ENCODE peak calls at places on chromosomes 12 and 14, in nine cellular contexts. One of them, this sample, is unnamed.

GRCh38 chr12:27015730-27016076 is 1.5 kb upstream of the TM7SF3 start:
- DNase-seq in NCI-H187 treated with DMSO at 0.1 percent for 48 hours: peak; percentile 16
- DNase-seq in substantia nigra: no peak
- DNase-seq in MV-4-11: peak; percentile 52
- DNase-seq in NCI-H2081: no peak
- DNase-seq in AML-193: peak; percentile 72
- DNase-seq in uterus: no peak
- DNase-seq in lung: no peak
- DNase-seq in colonic mucosa: no peak
- DNase-seq in this sample: no peak

GRCh38 chr12:6201775-6202292 is 1.6 kb downstream of the CD9 start:
- DNase-seq in NCI-H187 treated with DMSO at 0.1 percent for 48 hours: no peak
- DNase-seq in substantia nigra: no peak
- DNase-seq in MV-4-11: peak; percentile 19
- DNase-seq in NCI-H2081: no peak
- DNase-seq in AML-193: no peak
- DNase-seq in uterus: no peak
- DNase-seq in lung: no peak
- DNase-seq in colonic mucosa: peak; percentile 51
- DNase-seq in this sample: no peak

GRCh38 chr14:89137514-89138163 is 279.4 kb downstream of the FOXN3 start:
- DNase-seq in NCI-H187 treated with DMSO at 0.1 percent for 48 hours: no peak
- DNase-seq in substantia nigra: peak; percentile 30
- DNase-seq in MV-4-11: peak; percentile 90
- DNase-seq in NCI-H2081: no peak
- DNase-seq in AML-193: peak; percentile 73
- DNase-seq in uterus: peak; percentile 18
- DNase-seq in lung: peak; percentile 88
- DNase-seq in colonic mucosa: peak; percentile 31
- DNase-seq in this sample: no peak

GRCh38 chr12:122406701-122407154 is 15.7 kb downstream of the CLIP1 start:
- DNase-seq in NCI-H187 treated with DMSO at 0.1 percent for 48 hours: no peak
- DNase-seq in substantia nigra: no peak
- DNase-seq in MV-4-11: no peak
- DNase-seq in NCI-H2081: no peak
- DNase-seq in AML-193: no peak
- DNase-seq in uterus: no peak
- DNase-seq in lung: no peak
- DNase-seq in colonic mucosa: no peak
- DNase-seq in this sample: no peak

GRCh38 chr12:76085159-76085868 is 829 bp upstream of the NAP1L1 start:
- DNase-seq in NCI-H187 treated with DMSO at 0.1 percent for 48 hours: no peak
- DNase-seq in substantia nigra: no peak
- DNase-seq in MV-4-11: peak; percentile 71
- DNase-seq in NCI-H2081: no peak
- DNase-seq in AML-193: no peak
- DNase-seq in uterus: no peak
- DNase-seq in lung: no peak
- DNase-seq in colonic mucosa: peak; percentile 26
- DNase-seq in this sample: no peak

GRCh38 chr12:112172556-112173324 is 47.4 kb downstream of the TRAFD1 start:
- DNase-seq in NCI-H187 treated with DMSO at 0.1 percent for 48 hours: peak; percentile 29
- DNase-seq in substantia nigra: no peak
- DNase-seq in MV-4-11: no peak
- DNase-seq in NCI-H2081: no peak
- DNase-seq in AML-193: no peak
- DNase-seq in uterus: no peak
- DNase-seq in lung: no peak
- DNase-seq in colonic mucosa: no peak
- DNase-seq in this sample: no peak

GRCh38 chr12:93990832-93991748 is 157.3 kb upstream of the PLXNC1 start:
- DNase-seq in NCI-H187 treated with DMSO at 0.1 percent for 48 hours: no peak
- DNase-seq in substantia nigra: peak; percentile 62
- DNase-seq in MV-4-11: no peak
- DNase-seq in NCI-H2081: no peak
- DNase-seq in AML-193: no peak
- DNase-seq in uterus: no peak
- DNase-seq in lung: no peak
- DNase-seq in colonic mucosa: peak; percentile 23
- DNase-seq in this sample: no peak

GRCh38 chr14:64266206-64266605 is 28.0 kb downstream of the ESR2 start:
- DNase-seq in NCI-H187 treated with DMSO at 0.1 percent for 48 hours: no peak
- DNase-seq in substantia nigra: no peak
- DNase-seq in MV-4-11: peak; percentile 34
- DNase-seq in NCI-H2081: no peak
- DNase-seq in AML-193: no peak
- DNase-seq in uterus: no peak
- DNase-seq in lung: no peak
- DNase-seq in colonic mucosa: no peak
- DNase-seq in this sample: no peak

GRCh38 chr12:29794869-29795268 is 11.1 kb upstream of the TMTC1 start:
- DNase-seq in NCI-H187 treated with DMSO at 0.1 percent for 48 hours: no peak
- DNase-seq in substantia nigra: no peak
- DNase-seq in MV-4-11: no peak
- DNase-seq in NCI-H2081: no peak
- DNase-seq in AML-193: no peak
- DNase-seq in uterus: no peak
- DNase-seq in lung: no peak
- DNase-seq in colonic mucosa: no peak
- DNase-seq in this sample: no peak

GRCh38 chr14:51293926-51294290 is 53.9 kb downstream of the TMX1 start:
- DNase-seq in NCI-H187 treated with DMSO at 0.1 percent for 48 hours: no peak
- DNase-seq in substantia nigra: no peak
- DNase-seq in MV-4-11: no peak
- DNase-seq in NCI-H2081: no peak
- DNase-seq in AML-193: no peak
- DNase-seq in uterus: no peak
- DNase-seq in lung: no peak
- DNase-seq in colonic mucosa: no peak
- DNase-seq in this sample: no peak

GRCh38 chr14:74555476-74556050 is 56.5 kb downstream of the LTBP2 start:
- DNase-seq in NCI-H187 treated with DMSO at 0.1 percent for 48 hours: no peak
- DNase-seq in substantia nigra: no peak
- DNase-seq in MV-4-11: no peak
- DNase-seq in NCI-H2081: no peak
- DNase-seq in AML-193: no peak
- DNase-seq in uterus: no peak
- DNase-seq in lung: no peak
- DNase-seq in colonic mucosa: no peak
- DNase-seq in this sample: no peak

GRCh38 chr14:98370352-98370751 is 901.6 kb downstream of the BCL11B start:
- DNase-seq in NCI-H187 treated with DMSO at 0.1 percent for 48 hours: no peak
- DNase-seq in substantia nigra: no peak
- DNase-seq in MV-4-11: no peak
- DNase-seq in NCI-H2081: no peak
- DNase-seq in AML-193: no peak
- DNase-seq in uterus: no peak
- DNase-seq in lung: no peak
- DNase-seq in colonic mucosa: no peak
- DNase-seq in this sample: no peak

GRCh38 chr12:81245918-81246611 is 168.2 kb downstream of the ACSS3 start:
- DNase-seq in NCI-H187 treated with DMSO at 0.1 percent for 48 hours: no peak
- DNase-seq in substantia nigra: no peak
- DNase-seq in MV-4-11: no peak
- DNase-seq in NCI-H2081: peak; percentile 48
- DNase-seq in AML-193: no peak
- DNase-seq in uterus: peak; percentile 23
- DNase-seq in lung: no peak
- DNase-seq in colonic mucosa: no peak
- DNase-seq in this sample: no peak

GRCh38 chr12:105418232-105418631 is 87.7 kb downstream of the C12orf75 start:
- DNase-seq in NCI-H187 treated with DMSO at 0.1 percent for 48 hours: no peak
- DNase-seq in substantia nigra: no peak
- DNase-seq in MV-4-11: no peak
- DNase-seq in NCI-H2081: no peak
- DNase-seq in AML-193: no peak
- DNase-seq in uterus: no peak
- DNase-seq in lung: no peak
- DNase-seq in colonic mucosa: no peak
- DNase-seq in this sample: no peak

GRCh38 chr14:98138666-98139065 is 1133.3 kb downstream of the BCL11B start:
- DNase-seq in NCI-H187 treated with DMSO at 0.1 percent for 48 hours: no peak
- DNase-seq in substantia nigra: no peak
- DNase-seq in MV-4-11: no peak
- DNase-seq in NCI-H2081: no peak
- DNase-seq in AML-193: peak; percentile 1
- DNase-seq in uterus: no peak
- DNase-seq in lung: peak; percentile 32
- DNase-seq in colonic mucosa: peak; percentile 50
- DNase-seq in this sample: no peak

GRCh38 chr12:30925607-30926242 is 823 bp upstream of the TSPAN11 start:
- DNase-seq in NCI-H187 treated with DMSO at 0.1 percent for 48 hours: no peak
- DNase-seq in substantia nigra: no peak
- DNase-seq in MV-4-11: no peak
- DNase-seq in NCI-H2081: no peak
- DNase-seq in AML-193: no peak
- DNase-seq in uterus: no peak
- DNase-seq in lung: no peak
- DNase-seq in colonic mucosa: no peak
- DNase-seq in this sample: no peak

GRCh38 chr12:98388126-98388525 is 127.3 kb upstream of the TMPO start:
- DNase-seq in NCI-H187 treated with DMSO at 0.1 percent for 48 hours: peak; percentile 78
- DNase-seq in substantia nigra: no peak
- DNase-seq in MV-4-11: no peak
- DNase-seq in NCI-H2081: no peak
- DNase-seq in AML-193: no peak
- DNase-seq in uterus: no peak
- DNase-seq in lung: no peak
- DNase-seq in colonic mucosa: no peak
- DNase-seq in this sample: no peak